ENCODE peak calls at places on chromosomes 13 and 19, in nine cellular contexts. I is left ventricle myocardium inferior; Y is cerebellum; K is stimulated activated CD8-positive, alpha-beta memory T cell treated with anti-CD3 and anti-CD28 coated beads, Interleukin-2, amount 100 ng/mL, for 1 hour; W is RPMI7951; V is heart left ventricle; Z is amniotic stem cell; U is renal cortical epithelial cell; J is Daoy. T is an unnamed sample.

GRCh38 chr13:27920677-27921420 is 1.0 kb downstream of the PDX1 start:
- DNase-seq in K (no peak), Z (no peak), U (no peak), I (no peak), V (no peak), Y (no peak), J (peak), W (no peak), T (no peak)

GRCh38 chr19:16670291-16670690 is 9.4 kb downstream of the TMEM38A start:
- DNase-seq in J (no peak), Z (no peak), W (no peak), K (no peak), U (no peak), V (no peak), I (no peak), Y (no peak), T (no peak)

GRCh38 chr13:22700488-22700887 is 480.3 kb upstream of the SGCG start:
- DNase-seq in J (no peak), U (no peak), Y (no peak), I (no peak), V (no peak), K (no peak), W (no peak), Z (no peak), T (no peak)

GRCh38 chr19:30362156-30362754 is 9.9 kb upstream of the ZNF536 start:
- DNase-seq in I (no peak), J (peak), W (peak), U (no peak), Z (no peak), V (no peak), Y (no peak), K (no peak), T (no peak)

GRCh38 chr13:78241278-78241919 is 322.8 kb upstream of the EDNRB start:
- DNase-seq in J (peak), W (peak), V (peak), U (peak), Z (peak), I (peak), K (no peak), Y (no peak), T (peak)

GRCh38 chr13:50892162-50892944 is 17.2 kb upstream of the RNASEH2B start:
- DNase-seq in W (no peak), J (no peak), I (no peak), V (no peak), Y (no peak), U (no peak), Z (no peak), K (no peak), T (no peak)

GRCh38 chr13:94218537-94218936 is 260.9 kb downstream of the DCT start:
- DNase-seq in W (no peak), U (no peak), K (no peak), Y (no peak), I (no peak), V (no peak), J (no peak), Z (no peak), T (no peak)

GRCh38 chr13:39313721-39314120 is 275.5 kb downstream of the NHLRC3 start:
- DNase-seq in W (no peak), J (no peak), K (no peak), Z (no peak), V (no peak), U (no peak), I (no peak), Y (no peak), T (no peak)

GRCh38 chr13:30292325-30292724 is 15.0 kb downstream of the KATNAL1 start:
- DNase-seq in V (no peak), J (no peak), Y (no peak), Z (no peak), W (no peak), K (no peak), U (no peak), I (no peak), T (no peak)

GRCh38 chr19:18729933-18730530 is 46.6 kb downstream of the CRTC1 start:
- DNase-seq in K (no peak), Z (no peak), J (no peak), W (no peak), U (no peak), V (no peak), Y (no peak), I (no peak), T (no peak)

GRCh38 chr13:48828962-48829405 is 146.7 kb upstream of the FNDC3A start:
- DNase-seq in W (peak), Y (no peak), V (no peak), J (peak), U (peak), K (no peak), I (no peak), Z (no peak), T (peak)

GRCh38 chr19:290539-291521 is at the start of gene PLPP2:
- DNase-seq in I (no peak), V (peak), Z (no peak), K (no peak), Y (no peak), J (peak), W (no peak), U (no peak), T (no peak)

GRCh38 chr13:46633416-46633815 is 80.4 kb downstream of the LRCH1 start:
- DNase-seq in K (no peak), Y (no peak), Z (no peak), U (peak), W (peak), I (no peak), V (no peak), J (peak), T (peak)

GRCh38 chr19:409515-410242 is 732 bp upstream of the C2CD4C start:
- DNase-seq in W (no peak), K (no peak), U (no peak), J (no peak), V (peak), Y (no peak), Z (no peak), I (no peak), T (no peak)

GRCh38 chr13:98825659-98826058 is 73.2 kb upstream of the SLC15A1 start:
- DNase-seq in J (no peak), K (no peak), Y (no peak), V (no peak), I (no peak), W (no peak), Z (no peak), U (no peak), T (no peak)

GRCh38 chr13:33262069-33262487 is 23.5 kb downstream of the STARD13 start:
- DNase-seq in I (no peak), V (no peak), W (no peak), K (no peak), U (peak), Y (no peak), J (peak), Z (no peak), T (peak)

GRCh38 chr13:112092453-112092852 is 25.5 kb downstream of the SOX1 start:
- DNase-seq in K (no peak), W (no peak), J (no peak), I (no peak), Z (no peak), U (no peak), Y (no peak), V (no peak), T (no peak)

GRCh38 chr13:39836038-39836437 is 180.6 kb downstream of the COG6 start:
- DNase-seq in U (peak), Z (no peak), I (no peak), V (no peak), Y (no peak), K (no peak), J (no peak), W (no peak), T (no peak)

GRCh38 chr13:59112375-59112774 is 1051.4 kb downstream of the DIAPH3 start:
- DNase-seq in V (no peak), I (no peak), J (no peak), K (no peak), U (peak), W (peak), Y (no peak), Z (peak), T (peak)

GRCh38 chr13:42367836-42368235 is 95.9 kb downstream of the AKAP11 start:
- DNase-seq in Z (no peak), I (no peak), Y (no peak), U (no peak), K (no peak), J (no peak), W (no peak), V (no peak), T (no peak)

GRCh38 chr19:16911046-16911445 is 22.2 kb downstream of the F2RL3 start:
- DNase-seq in Z (no peak), J (no peak), U (no peak), I (no peak), K (no peak), W (no peak), V (no peak), Y (no peak), T (no peak)

GRCh38 chr19:49222011-49222410 is 64.4 kb downstream of the TRPM4 start:
- DNase-seq in J (no peak), Z (no peak), W (no peak), U (no peak), V (no peak), Y (no peak), I (no peak), K (no peak), T (no peak)

GRCh38 chr19:44943801-44944249 is 1.8 kb downstream of the APOC4 start:
- DNase-seq in Z (no peak), U (no peak), Y (no peak), W (peak), V (peak), J (no peak), I (peak), K (no peak), T (no peak)

GRCh38 chr19:43774103-43774939 is 6.5 kb downstream of the KCNN4 start:
- DNase-seq in K (no peak), U (peak), Z (no peak), Y (peak), J (no peak), W (no peak), I (peak), V (peak), T (no peak)

GRCh38 chr19:34084396-34085145 is 87.7 kb upstream of the LSM14A start:
- DNase-seq in K (no peak), I (no peak), W (no peak), J (no peak), V (no peak), Y (no peak), U (no peak), Z (no peak), T (no peak)

GRCh38 chr19:30316000-30316491 is 56.1 kb upstream of the ZNF536 start:
- DNase-seq in Z (no peak), K (no peak), V (no peak), U (no peak), J (no peak), Y (no peak), W (no peak), I (no peak), T (no peak)

GRCh38 chr13:48998893-48999292 is 23.2 kb downstream of the FNDC3A start:
- DNase-seq in V (no peak), W (no peak), Z (no peak), K (no peak), I (no peak), Y (no peak), J (no peak), U (no peak), T (no peak)

GRCh38 chr19:42657551-42657950 is 62.8 kb upstream of the CEACAM8 start:
- DNase-seq in K (no peak), Y (no peak), V (no peak), U (peak), J (no peak), W (no peak), I (no peak), Z (no peak), T (peak)

GRCh38 chr19:34288381-34288780 is 34.0 kb downstream of the GARRE1 start:
- DNase-seq in U (no peak), K (no peak), Z (no peak), Y (no peak), I (no peak), W (no peak), V (no peak), J (no peak), T (no peak)

GRCh38 chr13:73938375-73939070 is 195.7 kb downstream of the KLF12 start:
- DNase-seq in K (no peak), Z (peak), W (peak), I (no peak), J (peak), U (peak), Y (no peak), V (no peak), T (peak)

GRCh38 chr13:49540552-49540951 is 44.8 kb downstream of the PHF11 start:
- DNase-seq in W (peak), Y (no peak), I (no peak), Z (no peak), J (peak), U (peak), V (no peak), K (no peak), T (peak)

GRCh38 chr13:36736119-36736726 is 62.4 kb downstream of the SERTM1 start:
- DNase-seq in I (no peak), W (peak), Y (peak), K (no peak), J (peak), V (no peak), U (peak), Z (peak), T (peak)